ENCODE peak calls at places on chromosomes 1 and 21, in six cellular contexts. P is pancreas, E is kidney epithelial cell, A is psoas muscle, L is BJ, M is tibial artery. D is an unnamed sample.

GRCh38 chr1:192832492-192832891 is 23.7 kb downstream of the RGS2 start:
- DNase-seq in M (no peak), A (no peak), L (no peak), P (no peak), E (no peak), D (no peak)

GRCh38 chr1:109395602-109396512 is 1.9 kb downstream of the SORT1 start:
- DNase-seq in P (no peak), A (no peak), M (no peak), L (peak; percentile 19), E (peak; percentile 29), D (no peak)

GRCh38 chr1:42734201-42735035 is 5.6 kb downstream of the CLDN19 start:
- DNase-seq in L (no peak), A (no peak), M (no peak), E (no peak), P (no peak), D (no peak)

GRCh38 chr21:46549650-46550049 is 55.2 kb downstream of the S100B start:
- DNase-seq in M (no peak), P (no peak), A (no peak), E (no peak), L (no peak), D (no peak)

GRCh38 chr1:69567847-69568434 is at the start of gene LRRC7:
- DNase-seq in L (no peak), M (no peak), A (no peak), E (no peak), P (no peak), D (no peak)

GRCh38 chr21:27581168-27581567 is 614.3 kb upstream of the ADAMTS5 start:
- DNase-seq in L (no peak), P (no peak), M (no peak), A (no peak), E (no peak), D (no peak)

GRCh38 chr21:37017951-37018679 is 11.6 kb downstream of the RIPPLY3 start:
- DNase-seq in L (no peak), A (no peak), P (no peak), M (no peak), E (no peak), D (no peak)

GRCh38 chr1:30111431-30111830 is 612.0 kb downstream of the MATN1 start:
- DNase-seq in P (peak; percentile 10), L (no peak), E (peak; percentile 5), A (peak; percentile 39), M (no peak), D (no peak)

GRCh38 chr1:13766906-13767564 is 67.0 kb downstream of the PRDM2 start:
- DNase-seq in M (no peak), A (no peak), L (peak; percentile 84), P (no peak), E (no peak), D (no peak)

GRCh38 chr1:186066411-186066810 is 308.6 kb downstream of the TPR start:
- DNase-seq in E (no peak), L (no peak), P (no peak), A (no peak), M (no peak), D (no peak)

GRCh38 chr1:184189361-184189760 is 137.8 kb downstream of the TSEN15 start:
- DNase-seq in M (no peak), L (no peak), E (no peak), P (no peak), A (no peak), D (no peak)

GRCh38 chr1:179953974-179954493 is 576 bp upstream of the CEP350 start:
- DNase-seq in M (peak; percentile 60), E (no peak), P (no peak), A (no peak), L (no peak), D (no peak)

GRCh38 chr1:162177126-162177525 is 107.6 kb downstream of the NOS1AP start:
- DNase-seq in P (no peak), A (no peak), M (no peak), E (no peak), L (no peak), D (no peak)

GRCh38 chr21:35614412-35614901 is 445.9 kb downstream of the SETD4 start:
- DNase-seq in M (no peak), A (no peak), E (peak; percentile 55), L (no peak), P (no peak), D (no peak)

GRCh38 chr1:38586993-38587646 is 272.5 kb downstream of the RRAGC start:
- DNase-seq in M (no peak), P (peak; percentile 21), L (no peak), E (no peak), A (peak; percentile 34), D (peak; percentile 36)

GRCh38 chr21:34024382-34024693 is 49.0 kb upstream of the MRPS6 start:
- DNase-seq in M (no peak), E (no peak), A (no peak), L (no peak), P (no peak), D (no peak)

GRCh38 chr1:198465201-198466144 is 75.0 kb downstream of the ATP6V1G3 start:
- DNase-seq in E (no peak), A (no peak), L (peak; percentile 32), P (no peak), M (no peak), D (peak; percentile 17)

GRCh38 chr1:183824295-183824694 is 19.4 kb downstream of the RGL1 start:
- DNase-seq in L (no peak), P (no peak), A (no peak), E (no peak), M (no peak), D (no peak)

GRCh38 chr1:113758631-113759340 is 500 bp downstream of the PHTF1 start:
- DNase-seq in L (no peak), A (peak; percentile 69), M (peak; percentile 42), E (no peak), P (peak; percentile 67), D (peak; percentile 82)

GRCh38 chr1:201088901-201089525 is 23.2 kb downstream of the CACNA1S start:
- DNase-seq in P (no peak), L (no peak), M (no peak), E (no peak), A (no peak), D (no peak)

GRCh38 chr21:31804008-31804394 is 68.8 kb upstream of the HUNK start:
- DNase-seq in M (no peak), A (no peak), E (no peak), L (no peak), P (no peak), D (no peak)

GRCh38 chr1:24501371-24502167 is 1.1 kb upstream of the RCAN3 start:
- DNase-seq in M (peak; percentile 45), L (no peak), A (no peak), P (peak; percentile 19), E (no peak), D (no peak)

GRCh38 chr1:119937198-119937597 is 40.9 kb upstream of the ADAM30 start:
- DNase-seq in A (no peak), P (no peak), M (no peak), E (no peak), L (no peak), D (no peak)

GRCh38 chr1:119935915-119936314 is 39.6 kb upstream of the ADAM30 start:
- DNase-seq in P (no peak), L (no peak), A (no peak), M (no peak), E (no peak), D (no peak)

GRCh38 chr1:119940697-119941096 is 44.4 kb upstream of the ADAM30 start:
- DNase-seq in L (no peak), M (no peak), E (no peak), P (no peak), A (no peak), D (no peak)

GRCh38 chr1:119933397-119933796 is 37.1 kb upstream of the ADAM30 start:
- DNase-seq in E (no peak), L (no peak), M (no peak), A (no peak), P (no peak), D (no peak)

GRCh38 chr1:119935373-119935772 is 39.1 kb upstream of the ADAM30 start:
- DNase-seq in L (no peak), M (no peak), A (no peak), P (peak; percentile 39), E (no peak), D (no peak)
- H3K36me3 ChIP-seq in L (peaks cover 23% of the 10 kb centered on the region), M (peaks cover 80% of the 10 kb centered on the region), A (peaks cover 12% of the 10 kb centered on the region), P (peaks cover 8% of the 10 kb centered on the region), E (peaks cover 6% of the 10 kb centered on the region), D (no peaks in the 10 kb centered on the region)

GRCh38 chr21:40846057-40846456 is 901 bp downstream of the DSCAM start:
- DNase-seq in A (no peak), E (no peak), L (no peak), M (no peak), P (no peak), D (no peak)
- H3K27me3 ChIP-seq in A (peaks cover 9% of the 10 kb centered on the region), E (peaks cover 29% of the 10 kb centered on the region), L (no peaks in the 10 kb centered on the region), M (peaks cover 52% of the 10 kb centered on the region), P (no peaks in the 10 kb centered on the region), D (no peaks in the 10 kb centered on the region)

GRCh38 chr1:160781914-160782689 is 13.9 kb upstream of the LY9 start:
- DNase-seq in M (no peak), A (no peak), P (peak; percentile 42), L (no peak), E (no peak), D (peak; percentile 68)

GRCh38 chr1:160778976-160779375 is 17.0 kb upstream of the LY9 start:
- DNase-seq in P (no peak), M (no peak), E (no peak), L (no peak), A (no peak), D (no peak)

GRCh38 chr1:160781129-160781808 is 14.7 kb upstream of the LY9 start:
- DNase-seq in P (peak; percentile 75), M (no peak), L (no peak), A (no peak), E (no peak), D (no peak)

GRCh38 chr1:160779662-160780397 is 16.1 kb upstream of the LY9 start:
- DNase-seq in E (no peak), P (no peak), L (no peak), A (no peak), M (no peak), D (no peak)

DNA sequence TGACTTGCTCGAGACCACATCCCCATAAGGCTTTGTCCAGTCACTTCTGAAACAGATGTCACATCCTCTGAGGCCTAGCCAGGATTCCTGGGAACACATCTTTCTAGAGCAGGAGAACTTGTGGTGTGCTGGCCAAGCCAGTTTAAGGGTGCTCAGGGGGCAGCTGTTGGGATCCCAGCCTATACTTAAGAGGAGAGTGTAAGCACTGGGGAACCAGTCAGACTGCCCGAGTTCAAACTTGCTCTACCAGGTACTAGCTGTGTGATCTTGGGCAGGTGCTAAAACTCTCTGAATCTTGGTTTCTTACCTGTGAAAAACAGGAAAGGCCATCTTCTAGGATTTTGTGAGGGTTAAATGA is 15.6 kb upstream of the LY9 start:
- DNase-seq in M (no peak), A (no peak), L (no peak), P (no peak), E (no peak), D (no peak)
- TF ChIP-seq CTCF in M (no peak), A (no peak), L (no peak), P (no peak), E (no peak), D (no peak)

DNA sequence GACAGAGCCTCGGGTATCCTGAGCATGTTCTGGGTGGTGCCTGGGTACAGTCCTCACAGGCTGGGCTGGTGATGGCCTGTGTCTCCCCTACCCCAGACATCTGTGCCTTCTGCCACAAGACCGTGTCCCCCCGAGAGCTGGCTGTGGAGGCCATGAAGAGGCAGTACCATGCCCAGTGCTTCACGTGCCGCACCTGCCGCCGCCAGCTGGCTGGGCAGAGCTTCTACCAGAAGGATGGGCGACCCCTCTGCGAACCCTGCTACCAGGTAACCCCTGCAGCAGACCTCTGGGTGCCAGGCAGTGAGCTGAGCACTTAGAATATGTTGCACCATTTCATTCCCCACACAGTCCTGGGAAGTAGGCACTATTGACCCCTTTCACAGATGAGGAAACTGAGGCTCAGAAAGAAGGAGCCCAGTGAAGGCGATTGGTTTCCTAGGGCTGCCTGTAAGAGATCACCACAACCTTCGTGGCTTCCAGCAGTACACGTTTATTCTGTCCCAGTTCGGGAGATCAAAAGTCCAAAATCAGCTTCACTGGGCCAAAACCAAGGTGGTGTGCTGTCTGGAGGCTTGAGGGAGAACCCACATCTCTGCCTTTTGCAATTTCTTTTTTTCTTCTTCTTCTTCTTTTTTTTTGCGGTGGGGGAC is 11.8 kb downstream of the FBLIM1 start:
- DNase-seq in M (no peak), E (no peak), A (no peak), P (no peak), L (no peak), D (no peak)
- H3K36me3 ChIP-seq in M (peaks cover 93% of the 10 kb centered on the region), E (peaks cover 8% of the 10 kb centered on the region), A (no peaks in the 10 kb centered on the region), P (peaks cover 6% of the 10 kb centered on the region), L (peaks cover 47% of the 10 kb centered on the region), D (no peaks in the 10 kb centered on the region)

D was measured in GM06990.